ENCODE peak calls at places on chromosomes 16 and 17, in eight cellular contexts. C, L, N, Y, O, G, H and K are unnamed samples.

GRCh38 chr16:24729967-24730815 is 740 bp downstream of the TNRC6A start:
- DNase-seq in C (no peak), L (peak), N (no peak), Y (peak), O (peak), G (peak), H (peak), K (peak)

GRCh38 chr17:70205386-70205785 is 36.1 kb downstream of the KCNJ2 start:
- DNase-seq in C (no peak), L (no peak), N (no peak), Y (no peak), O (no peak), G (no peak), H (no peak), K (no peak)

GRCh38 chr16:57376313-57376818 is 4.1 kb downstream of the CX3CL1 start:
- DNase-seq in C (no peak), L (no peak), N (no peak), Y (no peak), O (no peak), G (no peak), H (no peak), K (no peak)

GRCh38 chr17:2053380-2054261 is 1.3 kb upstream of the HIC1 start:
- DNase-seq in C (peak), L (peak), N (no peak), Y (peak), O (peak), G (peak), H (no peak), K (peak)

GRCh38 chr16:55832788-55833583 is at the start of gene CES1:
- DNase-seq in C (peak), L (no peak), N (no peak), Y (no peak), O (peak), G (no peak), H (no peak), K (no peak)

GRCh38 chr16:58306327-58306726 is 11.5 kb upstream of the PRSS54 start:
- DNase-seq in C (no peak), L (peak), N (no peak), Y (no peak), O (peak), G (no peak), H (no peak), K (no peak)

GRCh38 chr16:14202697-14203096 is 131.6 kb downstream of the MRTFB start:
- DNase-seq in C (no peak), L (peak), N (peak), Y (no peak), O (peak), G (no peak), H (no peak), K (no peak)

GRCh38 chr16:89859809-89860075 is 13.7 kb upstream of the TCF25 start:
- DNase-seq in C (no peak), L (no peak), N (no peak), Y (no peak), O (no peak), G (no peak), H (no peak), K (no peak)

GRCh38 chr17:57408064-57408811 is 151.9 kb downstream of the MSI2 start:
- DNase-seq in C (no peak), L (no peak), N (peak), Y (no peak), O (peak), G (no peak), H (no peak), K (no peak)

GRCh38 chr16:85428168-85428898 is 184.8 kb upstream of the GSE1 start:
- DNase-seq in C (no peak), L (peak), N (no peak), Y (no peak), O (peak), G (peak), H (peak), K (no peak)

GRCh38 chr17:39573447-39574298 is 34.0 kb downstream of the NEUROD2 start:
- DNase-seq in C (peak), L (peak), N (peak), Y (peak), O (peak), G (peak), H (peak), K (peak)

GRCh38 chr17:44011876-44012275 is 2.9 kb downstream of the TMEM101 start:
- DNase-seq in C (no peak), L (no peak), N (no peak), Y (no peak), O (no peak), G (no peak), H (no peak), K (no peak)

GRCh38 chr16:68400083-68400923 is 48.0 kb downstream of the SMPD3 start:
- DNase-seq in C (no peak), L (no peak), N (no peak), Y (no peak), O (no peak), G (no peak), H (no peak), K (no peak)

GRCh38 chr17:72152392-72152727 is 31.5 kb downstream of the SOX9 start:
- DNase-seq in C (no peak), L (no peak), N (no peak), Y (no peak), O (no peak), G (no peak), H (no peak), K (no peak)

GRCh38 chr16:1446296-1447080 is 2.1 kb upstream of the CCDC154 start:
- DNase-seq in C (no peak), L (no peak), N (no peak), Y (no peak), O (no peak), G (no peak), H (no peak), K (no peak)

GRCh38 chr17:39601010-39601597 is 6.6 kb downstream of the NEUROD2 start:
- DNase-seq in C (no peak), L (no peak), N (no peak), Y (no peak), O (peak), G (no peak), H (no peak), K (no peak)

GRCh38 chr16:2085669-2086068 is 37.9 kb downstream of the TSC2 start:
- DNase-seq in C (no peak), L (no peak), N (no peak), Y (peak), O (no peak), G (no peak), H (peak), K (no peak)

GRCh38 chr17:77824780-77825280 is 133.7 kb upstream of the TNRC6C start:
- DNase-seq in C (no peak), L (no peak), N (no peak), Y (no peak), O (no peak), G (no peak), H (no peak), K (no peak)

GRCh38 chr17:17380156-17380925 is 77.2 kb downstream of the NT5M start:
- DNase-seq in C (no peak), L (no peak), N (no peak), Y (no peak), O (no peak), G (no peak), H (no peak), K (no peak)